ENCODE peak calls at places on chromosomes 3 and 15, in four cellular contexts. K is HEK293T, B is aorta, P is NCI-H1092 treated with DMSO at 0.1 percent for 48 hours. U is an unnamed sample.

GRCh38 chr3:64067510-64068346 is 44.4 kb upstream of the PSMD6 start:
- DNase-seq in K (no peak), B (no peak), P (no peak), U (no peak)

GRCh38 chr3:10762611-10763247 is 53.3 kb upstream of the SLC6A11 start:
- DNase-seq in K (no peak), B (no peak), P (no peak), U (no peak)

GRCh38 chr3:125014570-125015179 is 41.1 kb downstream of the HEG1 start:
- DNase-seq in K (no peak), B (no peak), P (no peak), U (no peak)

GRCh38 chr15:94287794-94288246 is 56.5 kb downstream of the MCTP2 start:
- DNase-seq in K (no peak), B (no peak), P (no peak), U (no peak)

GRCh38 chr15:67927501-67928156 is 87.8 kb upstream of the RNU6-1 start:
- DNase-seq in K (no peak), B (peak), P (no peak), U (no peak)

GRCh38 chr3:151639096-151639740 is 94.5 kb upstream of the AADACL2 start:
- DNase-seq in K (no peak), B (no peak), P (no peak), U (no peak)

GRCh38 chr3:23249961-23250360 is 46.8 kb downstream of the UBE2E2 start:
- DNase-seq in K (no peak), B (no peak), P (no peak), U (no peak)

GRCh38 chr3:187039723-187040414 is 99.4 kb downstream of the RPL39L start:
- DNase-seq in K (no peak), B (no peak), P (no peak), U (peak)

GRCh38 chr3:24184528-24185176 is 239.6 kb downstream of the NR1D2 start:
- DNase-seq in K (no peak), B (no peak), P (no peak), U (no peak)

GRCh38 chr3:115518100-115518852 is 105.0 kb upstream of the GAP43 start:
- DNase-seq in K (peak), B (peak), P (no peak), U (no peak)

U was measured in stimulated activated effector memory CD8-positive, alpha-beta T cell treated with anti-CD3 and anti-CD28 coated beads, Interleukin-12 subunit alpha, Interleukin-12 subunit beta, amount 100 ng/mL, for 72 hours.